ENCODE peak calls at places on chromosomes 5 and 9, in ten cellular contexts. V is neural crest cell; J is tibial artery; O is prostate gland; Z is CD4-positive, alpha-beta T cell; K is Peyer's patch; A is progenitor cell of endocrine pancreas; U is spleen; L is heart left ventricle; P is fibroblast of the aortic adventitia. N is an unnamed sample.

GRCh38 chr9:90900130-90900529 is 98.5 kb downstream of the SYK start:
- DNase-seq in V (no peak), J (no peak), O (no peak), Z (no peak), K (no peak), A (no peak), U (no peak), L (no peak), P (peak; percentile 12), N (no peak)

GRCh38 chr5:153498516-153498915 is 8.0 kb downstream of the GRIA1 start:
- DNase-seq in V (no peak), J (no peak), O (no peak), Z (no peak), K (no peak), A (no peak), U (no peak), L (no peak), P (peak; percentile 66), N (no peak)

GRCh38 chr9:112180387-112180881 is 5.3 kb upstream of the SUSD1 start:
- DNase-seq in V (no peak), J (no peak), O (no peak), Z (no peak), K (no peak), A (no peak), U (no peak), L (no peak), P (peak; percentile 13), N (no peak)

GRCh38 chr9:130433168-130433946 is 11.4 kb upstream of the ASS1 start:
- DNase-seq in V (peak; percentile 74), J (no peak), O (no peak), Z (no peak), K (peak; percentile 71), A (peak; percentile 60), U (no peak), L (peak; percentile 75), P (no peak), N (peak; percentile 81)

GRCh38 chr5:83856898-83857297 is 136.2 kb upstream of the HAPLN1 start:
- DNase-seq in V (no peak), J (no peak), O (no peak), Z (no peak), K (no peak), A (no peak), U (no peak), L (no peak), P (peak; percentile 41), N (no peak)

GRCh38 chr9:16135916-16136315 is 583.1 kb downstream of the CCDC171 start:
- DNase-seq in V (no peak), J (no peak), O (no peak), Z (no peak), K (no peak), A (no peak), U (no peak), L (no peak), P (peak; percentile 47), N (no peak)

GRCh38 chr5:36215910-36216309 is 25.8 kb downstream of the NADK2 start:
- DNase-seq in V (no peak), J (no peak), O (no peak), Z (no peak), K (no peak), A (no peak), U (no peak), L (no peak), P (no peak), N (no peak)

GRCh38 chr9:106334081-106334480 is 528.9 kb upstream of the ZNF462 start:
- DNase-seq in V (no peak), J (no peak), O (no peak), Z (no peak), K (no peak), A (no peak), U (no peak), L (no peak), P (no peak), N (no peak)

GRCh38 chr5:19240150-19240549 is 747.9 kb downstream of the CDH18 start:
- DNase-seq in V (no peak), J (no peak), O (no peak), Z (no peak), K (no peak), A (no peak), U (no peak), L (no peak), P (peak; percentile 23), N (no peak)

GRCh38 chr9:134484479-134484878 is 157.1 kb upstream of the COL5A1 start:
- DNase-seq in V (no peak), J (peak; percentile 55), O (no peak), Z (no peak), K (no peak), A (no peak), U (peak; percentile 51), L (no peak), P (no peak), N (peak; percentile 14)

GRCh38 chr5:44809956-44810276 is 1.2 kb downstream of the MRPS30 start:
- DNase-seq in V (no peak), J (no peak), O (no peak), Z (no peak), K (no peak), A (no peak), U (no peak), L (no peak), P (no peak), N (no peak)

GRCh38 chr9:126205260-126205659 is 121.4 kb upstream of the MVB12B start:
- DNase-seq in V (no peak), J (no peak), O (no peak), Z (no peak), K (no peak), A (no peak), U (no peak), L (no peak), P (no peak), N (no peak)

GRCh38 chr9:22005700-22006605 is 3.2 kb downstream of the CDKN2B start:
- DNase-seq in V (no peak), J (peak; percentile 47), O (no peak), Z (no peak), K (no peak), A (no peak), U (peak; percentile 72), L (peak; percentile 55), P (peak; percentile 31), N (no peak)

GRCh38 chr9:86575137-86575536 is 220.9 kb upstream of the TUT7 start:
- DNase-seq in V (no peak), J (no peak), O (no peak), Z (no peak), K (no peak), A (no peak), U (no peak), L (no peak), P (no peak), N (no peak)

GRCh38 chr5:149162401-149163084 is 21.2 kb downstream of the ABLIM3 start:
- DNase-seq in V (no peak), J (no peak), O (no peak), Z (no peak), K (no peak), A (no peak), U (no peak), L (no peak), P (no peak), N (no peak)

GRCh38 chr9:37938121-37938906 is 34.4 kb upstream of the SLC25A51 start:
- DNase-seq in V (no peak), J (no peak), O (peak; percentile 81), Z (no peak), K (no peak), A (no peak), U (no peak), L (peak; percentile 74), P (peak; percentile 76), N (no peak)

DNA sequence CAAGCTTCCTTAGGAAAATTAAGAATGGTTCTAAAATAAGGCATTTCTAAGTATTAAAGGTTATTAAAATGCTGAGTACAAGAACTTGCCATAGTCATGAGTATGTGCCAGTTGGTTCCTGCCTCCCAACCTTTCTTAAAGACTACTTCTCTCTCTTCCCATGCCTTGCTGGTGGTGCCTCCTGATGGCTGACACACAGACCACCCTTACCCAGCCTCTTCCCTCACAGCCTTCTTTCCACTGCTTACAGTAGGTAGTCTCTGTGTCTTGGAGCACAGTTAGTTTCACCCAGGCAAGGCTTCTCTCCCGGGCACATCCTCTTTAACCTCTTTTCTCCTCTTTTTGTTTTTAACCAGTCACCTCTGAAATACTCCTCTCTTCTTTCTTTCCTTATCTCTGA is 20.6 kb upstream of the GPR150 start:
- DNase-seq in V (no peak), J (no peak), O (no peak), Z (no peak), K (no peak), A (no peak), U (no peak), L (no peak), P (no peak), N (no peak)
- TF ChIP-seq CTCF in V (no peak), J (no peak), O (no peak), Z (no peak), K (no peak), A (no peak), U (no peak), L (no peak), P (no peak), N (no peak)

GRCh38 chr5:2710910-2711309 is 40.6 kb downstream of the IRX2 start:
- DNase-seq in V (no peak), J (no peak), O (no peak), Z (no peak), K (no peak), A (no peak), U (no peak), L (no peak), P (no peak), N (no peak)
- TF ChIP-seq CTCF in V (peak; percentile 64), J (peak; percentile 10), O (peak; percentile 43), Z (no peak), K (no peak), A (peak; percentile 55), U (no peak), L (no peak), P (no peak), N (no peak)

GRCh38 chr5:127375124-127375523 is 84.5 kb downstream of the MEGF10 start:
- DNase-seq in V (no peak), J (no peak), O (no peak), Z (no peak), K (no peak), A (no peak), U (no peak), L (no peak), P (no peak), N (no peak)

GRCh38 chr5:127369772-127370171 is 79.2 kb downstream of the MEGF10 start:
- DNase-seq in V (no peak), J (no peak), O (no peak), Z (no peak), K (no peak), A (no peak), U (no peak), L (no peak), P (no peak), N (no peak)

GRCh38 chr5:127367912-127368468 is 77.4 kb downstream of the MEGF10 start:
- DNase-seq in V (no peak), J (no peak), O (peak; percentile 19), Z (no peak), K (no peak), A (no peak), U (no peak), L (no peak), P (no peak), N (no peak)

GRCh38 chr5:127373858-127374491 is 83.4 kb downstream of the MEGF10 start:
- DNase-seq in V (no peak), J (no peak), O (no peak), Z (no peak), K (no peak), A (no peak), U (no peak), L (no peak), P (no peak), N (no peak)
- TF ChIP-seq CTCF in V (peak; percentile 52), J (no peak), O (no peak), Z (no peak), K (no peak), A (peak; percentile 35), U (no peak), L (no peak), P (peak; percentile 10), N (no peak)

GRCh38 chr5:147369742-147370374 is 135.0 kb downstream of the STK32A start:
- DNase-seq in V (no peak), J (no peak), O (no peak), Z (no peak), K (no peak), A (no peak), U (no peak), L (no peak), P (peak; percentile 60), N (no peak)
- TF ChIP-seq CTCF in V (peak; percentile 71), J (peak; percentile 72), O (peak; percentile 55), Z (no peak), K (no peak), A (peak; percentile 61), U (no peak), L (peak; percentile 38), P (peak; percentile 69), N (no peak)